ENCODE peak calls at places on chromosomes 2 and 18, in seven cellular contexts. One of them, this sample, is unnamed.

GRCh38 chr2:239154971-239155805 is 245.6 kb downstream of the HDAC4 start:
- DNase-seq in BE2C: no peak
- DNase-seq in activated CD8-positive, alpha-beta T cell treated with anti-CD3 and anti-CD28 coated beads for 36 hours: no peak
- DNase-seq in epithelial cell of esophagus: no peak
- DNase-seq in uterus: peak
- DNase-seq in tibial artery: peak
- DNase-seq in AG09309: no peak
- DNase-seq in this sample: no peak

GRCh38 chr2:189585357-189585756 is 4.8 kb upstream of the SLC40A1 start:
- DNase-seq in BE2C: no peak
- DNase-seq in activated CD8-positive, alpha-beta T cell treated with anti-CD3 and anti-CD28 coated beads for 36 hours: no peak
- DNase-seq in epithelial cell of esophagus: peak
- DNase-seq in uterus: no peak
- DNase-seq in tibial artery: no peak
- DNase-seq in AG09309: no peak
- DNase-seq in this sample: no peak

GRCh38 chr2:111219285-111219684 is 98.6 kb downstream of the BCL2L11 start:
- DNase-seq in BE2C: no peak
- DNase-seq in activated CD8-positive, alpha-beta T cell treated with anti-CD3 and anti-CD28 coated beads for 36 hours: no peak
- DNase-seq in epithelial cell of esophagus: no peak
- DNase-seq in uterus: no peak
- DNase-seq in tibial artery: no peak
- DNase-seq in AG09309: no peak
- DNase-seq in this sample: no peak

GRCh38 chr2:121319941-121320340 is 34.9 kb upstream of the TFCP2L1 start:
- DNase-seq in BE2C: no peak
- DNase-seq in activated CD8-positive, alpha-beta T cell treated with anti-CD3 and anti-CD28 coated beads for 36 hours: no peak
- DNase-seq in epithelial cell of esophagus: no peak
- DNase-seq in uterus: no peak
- DNase-seq in tibial artery: no peak
- DNase-seq in AG09309: no peak
- DNase-seq in this sample: no peak

GRCh38 chr18:49359732-49360444 is 100.6 kb downstream of the DYM start:
- DNase-seq in BE2C: no peak
- DNase-seq in activated CD8-positive, alpha-beta T cell treated with anti-CD3 and anti-CD28 coated beads for 36 hours: no peak
- DNase-seq in epithelial cell of esophagus: peak
- DNase-seq in uterus: no peak
- DNase-seq in tibial artery: no peak
- DNase-seq in AG09309: peak
- DNase-seq in this sample: no peak

GRCh38 chr2:62631160-62632085 is 74.1 kb upstream of the EHBP1 start:
- DNase-seq in BE2C: no peak
- DNase-seq in activated CD8-positive, alpha-beta T cell treated with anti-CD3 and anti-CD28 coated beads for 36 hours: no peak
- DNase-seq in epithelial cell of esophagus: no peak
- DNase-seq in uterus: no peak
- DNase-seq in tibial artery: no peak
- DNase-seq in AG09309: no peak
- DNase-seq in this sample: no peak

GRCh38 chr2:22037274-22037673 is 913.5 kb downstream of the TDRD15 start:
- DNase-seq in BE2C: no peak
- DNase-seq in activated CD8-positive, alpha-beta T cell treated with anti-CD3 and anti-CD28 coated beads for 36 hours: no peak
- DNase-seq in epithelial cell of esophagus: no peak
- DNase-seq in uterus: no peak
- DNase-seq in tibial artery: no peak
- DNase-seq in AG09309: no peak
- DNase-seq in this sample: no peak

GRCh38 chr2:238821391-238821790 is 26.5 kb upstream of the TWIST2 start:
- DNase-seq in BE2C: no peak
- DNase-seq in activated CD8-positive, alpha-beta T cell treated with anti-CD3 and anti-CD28 coated beads for 36 hours: no peak
- DNase-seq in epithelial cell of esophagus: no peak
- DNase-seq in uterus: peak
- DNase-seq in tibial artery: no peak
- DNase-seq in AG09309: no peak
- DNase-seq in this sample: no peak

GRCh38 chr18:37669991-37670534 is 104.5 kb upstream of the CELF4 start:
- DNase-seq in BE2C: no peak
- DNase-seq in activated CD8-positive, alpha-beta T cell treated with anti-CD3 and anti-CD28 coated beads for 36 hours: no peak
- DNase-seq in epithelial cell of esophagus: no peak
- DNase-seq in uterus: no peak
- DNase-seq in tibial artery: no peak
- DNase-seq in AG09309: no peak
- DNase-seq in this sample: no peak

GRCh38 chr2:85799215-85799956 is 45.6 kb downstream of the ATOH8 start:
- DNase-seq in BE2C: peak
- DNase-seq in activated CD8-positive, alpha-beta T cell treated with anti-CD3 and anti-CD28 coated beads for 36 hours: peak
- DNase-seq in epithelial cell of esophagus: peak
- DNase-seq in uterus: no peak
- DNase-seq in tibial artery: no peak
- DNase-seq in AG09309: no peak
- DNase-seq in this sample: peak

GRCh38 chr18:11909597-11910026 is 1.5 kb upstream of the MPPE1 start:
- DNase-seq in BE2C: no peak
- DNase-seq in activated CD8-positive, alpha-beta T cell treated with anti-CD3 and anti-CD28 coated beads for 36 hours: no peak
- DNase-seq in epithelial cell of esophagus: peak
- DNase-seq in uterus: no peak
- DNase-seq in tibial artery: no peak
- DNase-seq in AG09309: no peak
- DNase-seq in this sample: peak

GRCh38 chr18:35501369-35501768 is 3.6 kb upstream of the INO80C start:
- DNase-seq in BE2C: no peak
- DNase-seq in activated CD8-positive, alpha-beta T cell treated with anti-CD3 and anti-CD28 coated beads for 36 hours: no peak
- DNase-seq in epithelial cell of esophagus: no peak
- DNase-seq in uterus: no peak
- DNase-seq in tibial artery: no peak
- DNase-seq in AG09309: no peak
- DNase-seq in this sample: no peak

GRCh38 chr2:5111581-5111980 is 580.6 kb upstream of the SOX11 start:
- DNase-seq in BE2C: no peak
- DNase-seq in activated CD8-positive, alpha-beta T cell treated with anti-CD3 and anti-CD28 coated beads for 36 hours: no peak
- DNase-seq in epithelial cell of esophagus: no peak
- DNase-seq in uterus: no peak
- DNase-seq in tibial artery: no peak
- DNase-seq in AG09309: no peak
- DNase-seq in this sample: no peak

GRCh38 chr18:35590935-35591334 is 9.4 kb downstream of the GALNT1 start:
- DNase-seq in BE2C: no peak
- DNase-seq in activated CD8-positive, alpha-beta T cell treated with anti-CD3 and anti-CD28 coated beads for 36 hours: no peak
- DNase-seq in epithelial cell of esophagus: no peak
- DNase-seq in uterus: no peak
- DNase-seq in tibial artery: no peak
- DNase-seq in AG09309: no peak
- DNase-seq in this sample: no peak

GRCh38 chr2:232367591-232368233 is 10.8 kb upstream of the ALPP start:
- DNase-seq in BE2C: no peak
- DNase-seq in activated CD8-positive, alpha-beta T cell treated with anti-CD3 and anti-CD28 coated beads for 36 hours: no peak
- DNase-seq in epithelial cell of esophagus: no peak
- DNase-seq in uterus: no peak
- DNase-seq in tibial artery: peak
- DNase-seq in AG09309: no peak
- DNase-seq in this sample: no peak
- TF ChIP-seq CTCF in BE2C: peak
- TF ChIP-seq CTCF in activated CD8-positive, alpha-beta T cell treated with anti-CD3 and anti-CD28 coated beads for 36 hours: no peak
- TF ChIP-seq CTCF in epithelial cell of esophagus: no peak
- TF ChIP-seq CTCF in uterus: no peak
- TF ChIP-seq CTCF in tibial artery: no peak
- TF ChIP-seq CTCF in AG09309: peak
- TF ChIP-seq CTCF in this sample: no peak

GRCh38 chr2:214591359-214591758 is 180.5 kb downstream of the VWC2L start:
- DNase-seq in BE2C: no peak
- DNase-seq in activated CD8-positive, alpha-beta T cell treated with anti-CD3 and anti-CD28 coated beads for 36 hours: no peak
- DNase-seq in epithelial cell of esophagus: peak
- DNase-seq in uterus: no peak
- DNase-seq in tibial artery: no peak
- DNase-seq in AG09309: no peak
- DNase-seq in this sample: no peak

DNA sequence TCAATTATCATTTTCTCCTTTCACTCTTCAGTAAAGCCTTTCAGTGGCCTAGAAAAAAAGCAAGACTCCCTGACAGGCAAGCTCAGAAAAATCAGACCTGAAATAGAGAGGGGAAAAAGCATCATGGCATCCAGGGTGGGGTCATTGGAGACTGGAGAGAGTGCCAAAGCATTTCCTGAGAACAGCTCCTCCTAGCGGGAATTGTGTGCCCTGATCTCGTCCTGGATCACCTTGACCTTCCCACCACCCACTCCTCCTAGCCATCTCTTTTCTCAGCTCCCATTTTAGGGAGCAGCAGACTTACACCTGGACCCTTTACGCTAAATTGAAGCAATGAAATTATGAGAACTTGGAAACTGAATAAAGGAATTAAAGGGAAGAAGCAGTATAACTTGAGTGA is 176.6 kb downstream of the VWC2L start:
- DNase-seq in BE2C: peak
- DNase-seq in activated CD8-positive, alpha-beta T cell treated with anti-CD3 and anti-CD28 coated beads for 36 hours: no peak
- DNase-seq in epithelial cell of esophagus: peak
- DNase-seq in uterus: no peak
- DNase-seq in tibial artery: no peak
- DNase-seq in AG09309: no peak
- DNase-seq in this sample: no peak
- TF ChIP-seq CTCF in BE2C: peak
- TF ChIP-seq CTCF in activated CD8-positive, alpha-beta T cell treated with anti-CD3 and anti-CD28 coated beads for 36 hours: no peak
- TF ChIP-seq CTCF in epithelial cell of esophagus: peak
- TF ChIP-seq CTCF in uterus: no peak
- TF ChIP-seq CTCF in tibial artery: no peak
- TF ChIP-seq CTCF in AG09309: peak
- TF ChIP-seq CTCF in this sample: no peak

GRCh38 chr2:74001121-74001520 is 16.4 kb downstream of the TET3 start:
- DNase-seq in BE2C: no peak
- DNase-seq in activated CD8-positive, alpha-beta T cell treated with anti-CD3 and anti-CD28 coated beads for 36 hours: peak
- DNase-seq in epithelial cell of esophagus: no peak
- DNase-seq in uterus: no peak
- DNase-seq in tibial artery: peak
- DNase-seq in AG09309: no peak
- DNase-seq in this sample: no peak

GRCh38 chr2:74002515-74003391 is 18.0 kb downstream of the TET3 start:
- DNase-seq in BE2C: peak
- DNase-seq in activated CD8-positive, alpha-beta T cell treated with anti-CD3 and anti-CD28 coated beads for 36 hours: peak
- DNase-seq in epithelial cell of esophagus: peak
- DNase-seq in uterus: peak
- DNase-seq in tibial artery: peak
- DNase-seq in AG09309: no peak
- DNase-seq in this sample: peak

GRCh38 chr2:73999881-74000597 is 15.3 kb downstream of the TET3 start:
- DNase-seq in BE2C: no peak
- DNase-seq in activated CD8-positive, alpha-beta T cell treated with anti-CD3 and anti-CD28 coated beads for 36 hours: no peak
- DNase-seq in epithelial cell of esophagus: no peak
- DNase-seq in uterus: peak
- DNase-seq in tibial artery: peak
- DNase-seq in AG09309: no peak
- DNase-seq in this sample: no peak

GRCh38 chr2:74003494-74004211 is 18.9 kb downstream of the TET3 start:
- DNase-seq in BE2C: no peak
- DNase-seq in activated CD8-positive, alpha-beta T cell treated with anti-CD3 and anti-CD28 coated beads for 36 hours: peak
- DNase-seq in epithelial cell of esophagus: peak
- DNase-seq in uterus: peak
- DNase-seq in tibial artery: peak
- DNase-seq in AG09309: peak
- DNase-seq in this sample: peak

DNA sequence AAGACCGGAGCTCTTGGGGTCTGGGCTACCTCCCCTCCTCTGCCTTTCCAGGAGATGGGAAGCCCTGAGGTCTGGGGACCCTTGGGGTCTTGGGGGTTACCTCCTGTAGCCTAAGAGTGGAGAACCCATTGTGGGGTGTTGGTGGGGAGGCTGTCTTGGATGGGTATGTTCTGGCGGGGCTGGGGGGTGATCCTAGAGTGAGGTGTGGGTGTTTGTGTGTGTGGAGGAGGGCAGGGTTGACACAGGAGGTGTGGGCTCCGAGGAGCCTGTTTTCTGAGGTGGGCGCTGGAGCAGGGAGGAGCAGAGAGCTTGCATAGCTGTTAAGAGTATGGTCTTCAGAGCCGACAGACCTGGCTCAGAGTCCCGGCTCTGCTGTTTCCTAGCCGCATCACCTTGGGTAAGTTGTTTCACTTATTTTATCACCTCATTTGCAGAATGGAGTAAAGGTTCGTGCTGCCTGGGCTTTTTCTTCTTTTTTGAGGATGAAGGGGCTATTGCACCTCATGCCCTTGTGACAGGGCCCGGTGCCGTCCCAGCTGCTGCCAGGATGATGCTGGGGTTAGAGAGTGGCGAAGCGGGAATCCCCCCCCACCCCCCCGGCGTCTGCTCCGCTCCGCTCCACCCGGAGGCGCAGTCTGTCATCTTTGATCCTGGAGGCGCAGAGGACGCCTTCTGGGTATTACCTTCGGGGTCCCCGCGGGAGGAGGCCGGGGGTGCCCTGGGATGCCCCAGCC is 17.2 kb downstream of the TET3 start:
- DNase-seq in BE2C: no peak
- DNase-seq in activated CD8-positive, alpha-beta T cell treated with anti-CD3 and anti-CD28 coated beads for 36 hours: no peak
- DNase-seq in epithelial cell of esophagus: no peak
- DNase-seq in uterus: no peak
- DNase-seq in tibial artery: peak
- DNase-seq in AG09309: no peak
- DNase-seq in this sample: no peak
- TF ChIP-seq CTCF in BE2C: no peak
- TF ChIP-seq CTCF in activated CD8-positive, alpha-beta T cell treated with anti-CD3 and anti-CD28 coated beads for 36 hours: no peak
- TF ChIP-seq CTCF in epithelial cell of esophagus: no peak
- TF ChIP-seq CTCF in uterus: no peak
- TF ChIP-seq CTCF in tibial artery: no peak
- TF ChIP-seq CTCF in AG09309: no peak
- TF ChIP-seq CTCF in this sample: no peak

GRCh38 chr2:99154643-99155536 is at the start of the genes LIPT1 and TSGA10:
- DNase-seq in BE2C: peak
- DNase-seq in activated CD8-positive, alpha-beta T cell treated with anti-CD3 and anti-CD28 coated beads for 36 hours: peak
- DNase-seq in epithelial cell of esophagus: peak
- DNase-seq in uterus: peak
- DNase-seq in tibial artery: peak
- DNase-seq in AG09309: peak
- DNase-seq in this sample: peak
- TF ChIP-seq CTCF in BE2C: peak
- TF ChIP-seq CTCF in activated CD8-positive, alpha-beta T cell treated with anti-CD3 and anti-CD28 coated beads for 36 hours: no peak
- TF ChIP-seq CTCF in epithelial cell of esophagus: peak
- TF ChIP-seq CTCF in uterus: peak
- TF ChIP-seq CTCF in tibial artery: no peak
- TF ChIP-seq CTCF in AG09309: peak
- TF ChIP-seq CTCF in this sample: no peak

This sample was measured in RWPE1.